ENCODE peak calls at places on chromosomes 16 and 17, in seven cellular contexts. Y is mucosa of descending colon, X is Peyer's patch, Z is upper lobe of right lung, K is A549, L is HFF-Myc, G is cardiac fibroblast. V is an unnamed sample.

GRCh38 chr17:6508026-6508425 is 48.3 kb downstream of the PITPNM3 start:
- DNase-seq in Y (no peak), X (no peak), Z (peak; percentile 34), K (no peak), L (no peak), G (no peak), V (no peak)

GRCh38 chr17:51869387-51869786 is 289.1 kb downstream of the CA10 start:
- DNase-seq in Y (no peak), X (no peak), Z (no peak), K (peak; percentile 10), L (no peak), G (peak; percentile 0), V (no peak)

GRCh38 chr17:7528842-7529241 is 20.0 kb upstream of the TNFSF12 start:
- DNase-seq in Y (no peak), X (no peak), Z (no peak), K (no peak), L (no peak), G (no peak), V (no peak)

GRCh38 chr16:85720319-85720637 is 30.6 kb downstream of the C16orf74 start:
- DNase-seq in Y (no peak), X (peak; percentile 85), Z (no peak), K (no peak), L (no peak), G (no peak), V (peak; percentile 19)

GRCh38 chr17:81518113-81518784 is 5.7 kb upstream of the ACTG1 start:
- DNase-seq in Y (no peak), X (peak; percentile 49), Z (no peak), K (no peak), L (no peak), G (no peak), V (no peak)

GRCh38 chr17:51372345-51373004 is 112.1 kb downstream of the UTP18 start:
- DNase-seq in Y (no peak), X (peak; percentile 55), Z (no peak), K (peak; percentile 77), L (no peak), G (peak; percentile 54), V (peak; percentile 52)

GRCh38 chr17:18166894-18167293 is 16.7 kb upstream of the ALKBH5 start:
- DNase-seq in Y (no peak), X (no peak), Z (no peak), K (peak; percentile 60), L (no peak), G (peak; percentile 25), V (no peak)

GRCh38 chr16:1642148-1642547 is 30.0 kb downstream of the CRAMP1 start:
- DNase-seq in Y (no peak), X (no peak), Z (no peak), K (no peak), L (no peak), G (no peak), V (no peak)

GRCh38 chr16:51710186-51710585 is 559.1 kb upstream of the SALL1 start:
- DNase-seq in Y (no peak), X (no peak), Z (no peak), K (no peak), L (no peak), G (no peak), V (no peak)

GRCh38 chr16:70749006-70749678 is 51.8 kb downstream of the VAC14 start:
- DNase-seq in Y (peak; percentile 79), X (no peak), Z (no peak), K (no peak), L (no peak), G (no peak), V (no peak)

GRCh38 chr17:83098241-83099085 is 19.1 kb downstream of the METRNL start:
- DNase-seq in Y (no peak), X (no peak), Z (no peak), K (no peak), L (no peak), G (no peak), V (no peak)

GRCh38 chr16:52581530-52581929 is 34.6 kb upstream of the TOX3 start:
- DNase-seq in Y (no peak), X (no peak), Z (no peak), K (peak; percentile 48), L (no peak), G (no peak), V (no peak)

GRCh38 chr17:66306413-66306812 is 4.0 kb downstream of the PRKCA start:
- DNase-seq in Y (no peak), X (no peak), Z (no peak), K (no peak), L (no peak), G (peak; percentile 33), V (peak; percentile 60)

GRCh38 chr17:67245694-67246397 is 850 bp upstream of the HELZ start:
- DNase-seq in Y (peak; percentile 72), X (peak; percentile 69), Z (peak; percentile 78), K (peak; percentile 17), L (no peak), G (no peak), V (no peak)

GRCh38 chr16:81036751-81037350 is 1.2 kb downstream of the ATMIN start:
- DNase-seq in Y (no peak), X (no peak), Z (no peak), K (peak; percentile 8), L (no peak), G (peak; percentile 3), V (peak; percentile 24)

GRCh38 chr17:39667262-39668140 is 752 bp upstream of the PNMT start:
- DNase-seq in Y (peak; percentile 66), X (peak; percentile 70), Z (peak; percentile 78), K (no peak), L (no peak), G (no peak), V (no peak)

GRCh38 chr16:2204727-2205103 is 539 bp upstream of the MLST8 start:
- DNase-seq in Y (no peak), X (no peak), Z (no peak), K (no peak), L (no peak), G (no peak), V (no peak)

GRCh38 chr17:49646391-49647255 is 31.3 kb downstream of the SPOP start:
- DNase-seq in Y (no peak), X (no peak), Z (no peak), K (peak; percentile 27), L (peak; percentile 14), G (peak; percentile 59), V (peak; percentile 72)
- H3K4me3 ChIP-seq in Y (no peak overlapping the region), X (no peak overlapping the region), Z (no peak overlapping the region), K (no peak overlapping the region), L (no peak overlapping the region), G (no peak overlapping the region), V (peak overlapping the region; percentile 18)

GRCh38 chr17:20094777-20095176 is 85.6 kb downstream of the SPECC1 start:
- DNase-seq in Y (no peak), X (no peak), Z (no peak), K (no peak), L (no peak), G (no peak), V (no peak)

GRCh38 chr17:20096430-20096829 is 87.3 kb downstream of the SPECC1 start:
- DNase-seq in Y (no peak), X (no peak), Z (no peak), K (no peak), L (no peak), G (no peak), V (no peak)

GRCh38 chr17:20092973-20093626 is 83.9 kb downstream of the SPECC1 start:
- DNase-seq in Y (no peak), X (no peak), Z (no peak), K (no peak), L (no peak), G (no peak), V (no peak)

GRCh38 chr17:20097362-20097761 is 88.2 kb downstream of the SPECC1 start:
- DNase-seq in Y (no peak), X (no peak), Z (no peak), K (no peak), L (no peak), G (no peak), V (no peak)

GRCh38 chr17:20095366-20096080 is 86.4 kb downstream of the SPECC1 start:
- DNase-seq in Y (no peak), X (no peak), Z (no peak), K (peak; percentile 65), L (peak; percentile 14), G (peak; percentile 53), V (peak; percentile 35)
- TF ChIP-seq CTCF in Y (no peak), X (no peak), Z (peak; percentile 19), K (peak; percentile 70), L (peak; percentile 33), G (peak; percentile 46), V (peak; percentile 52)

GRCh38 chr17:72117748-72118587 is 2.9 kb upstream of the SOX9 start:
- DNase-seq in Y (no peak), X (no peak), Z (no peak), K (no peak), L (no peak), G (no peak), V (no peak)

GRCh38 chr17:72119963-72120877 is 600 bp upstream of the SOX9 start:
- DNase-seq in Y (peak; percentile 58), X (peak; percentile 56), Z (peak; percentile 72), K (no peak), L (no peak), G (peak; percentile 76), V (peak; percentile 74)

GRCh38 chr17:72117470-72117747 is 3.4 kb upstream of the SOX9 start:
- DNase-seq in Y (no peak), X (no peak), Z (no peak), K (no peak), L (no peak), G (no peak), V (no peak)

GRCh38 chr17:72119280-72119962 is 1.4 kb upstream of the SOX9 start:
- DNase-seq in Y (no peak), X (no peak), Z (no peak), K (no peak), L (no peak), G (no peak), V (no peak)

DNA sequence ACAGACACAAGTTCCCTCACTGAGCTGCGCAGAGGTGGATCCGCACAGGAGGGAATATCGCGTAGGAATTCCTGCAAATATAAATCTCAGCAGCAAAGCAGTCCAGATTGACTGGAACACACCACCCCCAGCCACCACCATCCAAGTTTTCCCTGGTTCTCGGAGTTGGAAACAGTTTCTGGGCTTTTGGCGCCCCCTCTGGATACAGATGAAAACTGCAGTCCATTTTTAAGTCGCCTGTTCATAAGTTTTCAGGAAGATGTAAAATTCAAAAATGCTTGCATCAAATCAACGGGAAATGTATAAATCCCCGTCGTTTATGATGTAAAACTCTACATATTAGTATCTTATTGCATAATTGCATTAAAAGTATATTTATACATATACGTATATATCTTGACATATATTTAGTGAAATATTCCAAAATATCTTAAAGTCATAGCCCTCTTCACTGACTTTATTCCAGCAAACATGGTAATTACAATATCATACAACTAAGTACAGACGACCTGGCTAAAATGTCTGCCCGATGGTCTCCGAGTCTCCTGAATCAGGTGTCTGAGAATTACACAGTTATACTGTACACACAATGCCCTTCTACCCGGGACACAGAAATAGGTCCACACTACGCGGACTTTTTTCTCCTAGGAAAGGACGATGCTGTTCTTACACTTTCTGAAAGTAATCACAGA is 2.1 kb upstream of the SOX9 start:
- DNase-seq in Y (no peak), X (peak; percentile 81), Z (no peak), K (peak; percentile 84), L (peak; percentile 59), G (peak; percentile 91), V (peak; percentile 80)
- H3K4me3 ChIP-seq in Y (no peak overlapping the region), X (peak overlapping the region; percentile 49), Z (no peak overlapping the region), K (peak overlapping the region; percentile 35), L (no peak overlapping the region), G (peak overlapping the region; percentile 48), V (peak overlapping the region; percentile 61)

DNA sequence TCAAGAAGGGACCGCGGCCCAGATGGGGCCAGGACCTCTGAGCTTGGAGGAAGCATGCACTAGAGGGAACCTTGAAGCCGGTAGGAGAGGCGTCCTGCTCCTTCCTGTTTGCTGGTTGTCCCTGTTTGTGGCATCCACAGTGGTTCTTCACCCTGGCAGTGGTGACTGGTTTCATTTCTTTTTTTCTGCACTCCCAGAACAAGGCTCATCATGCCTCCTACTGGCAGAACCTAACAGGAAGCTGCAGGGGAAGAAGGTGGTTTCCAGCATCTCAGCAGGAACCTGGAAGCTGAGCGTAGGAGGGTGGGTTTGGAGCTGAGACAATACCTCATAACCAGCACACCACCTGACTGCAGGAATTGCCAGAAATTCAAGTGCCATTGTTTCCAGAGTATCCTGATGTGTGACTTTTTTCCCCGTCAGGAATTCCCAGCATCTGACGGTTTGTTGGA is 5.8 kb downstream of the TMEM231 start:
- DNase-seq in Y (no peak), X (peak; percentile 81), Z (no peak), K (peak; percentile 61), L (no peak), G (peak; percentile 43), V (no peak)
- TF ChIP-seq CTCF in Y (peak; percentile 24), X (peak; percentile 84), Z (peak; percentile 46), K (no peak), L (peak; percentile 41), G (peak; percentile 58), V (peak; percentile 29)

V was measured in AG10803.